ENCODE peak calls at places on chromosomes 7 and 10, in five cellular contexts. One of them, this sample, is unnamed.

GRCh38 chr7:116997972-116998371 is 44.7 kb downstream of the ST7 start:
- DNase-seq in ovary: no peak
- DNase-seq in chondrocyte: no peak
- DNase-seq in NB4: no peak
- DNase-seq in A172: no peak
- DNase-seq in this sample: no peak

GRCh38 chr7:152909683-152910544 is 150.4 kb downstream of the ACTR3B start:
- DNase-seq in ovary: no peak
- DNase-seq in chondrocyte: no peak
- DNase-seq in A172: no peak
- DNase-seq in NB4: no peak
- DNase-seq in this sample: no peak

GRCh38 chr10:44990302-44990655 is 10.4 kb upstream of the ZNF22 start:
- DNase-seq in ovary: peak; percentile 17
- DNase-seq in A172: no peak
- DNase-seq in NB4: no peak
- DNase-seq in chondrocyte: peak; percentile 55
- DNase-seq in this sample: peak; percentile 52

GRCh38 chr10:117830832-117831231 is 215.9 kb downstream of the RAB11FIP2 start:
- DNase-seq in NB4: no peak
- DNase-seq in ovary: no peak
- DNase-seq in A172: no peak
- DNase-seq in chondrocyte: no peak
- DNase-seq in this sample: peak; percentile 50

GRCh38 chr10:118698421-118698820 is 56.3 kb downstream of the CACUL1 start:
- DNase-seq in NB4: peak; percentile 78
- DNase-seq in A172: peak; percentile 93
- DNase-seq in chondrocyte: no peak
- DNase-seq in ovary: no peak
- DNase-seq in this sample: peak; percentile 46

GRCh38 chr7:94265456-94265855 is 129.2 kb upstream of the COL1A2 start:
- DNase-seq in ovary: no peak
- DNase-seq in A172: no peak
- DNase-seq in chondrocyte: no peak
- DNase-seq in NB4: no peak
- DNase-seq in this sample: no peak

GRCh38 chr10:68462536-68462935 is 9.2 kb downstream of the DNA2 start:
- DNase-seq in chondrocyte: no peak
- DNase-seq in NB4: no peak
- DNase-seq in ovary: no peak
- DNase-seq in A172: no peak
- DNase-seq in this sample: no peak

GRCh38 chr10:8403711-8404371 is 349.4 kb downstream of the GATA3 start:
- DNase-seq in ovary: no peak
- DNase-seq in A172: no peak
- DNase-seq in NB4: no peak
- DNase-seq in chondrocyte: no peak
- DNase-seq in this sample: no peak

GRCh38 chr10:62108768-62109430 is 159.7 kb downstream of the RTKN2 start:
- DNase-seq in ovary: no peak
- DNase-seq in chondrocyte: no peak
- DNase-seq in A172: no peak
- DNase-seq in NB4: no peak
- DNase-seq in this sample: no peak

GRCh38 chr7:97748482-97748881 is 16.6 kb downstream of the TAC1 start:
- DNase-seq in chondrocyte: no peak
- DNase-seq in A172: no peak
- DNase-seq in ovary: no peak
- DNase-seq in NB4: no peak
- DNase-seq in this sample: no peak

GRCh38 chr7:113410791-113411190 is 292.4 kb upstream of the SMIM30 start:
- DNase-seq in chondrocyte: no peak
- DNase-seq in A172: no peak
- DNase-seq in ovary: no peak
- DNase-seq in NB4: no peak
- DNase-seq in this sample: no peak

GRCh38 chr10:15168781-15169554 is 475 bp upstream of the NMT2 start:
- DNase-seq in A172: peak; percentile 74
- DNase-seq in ovary: peak; percentile 97
- DNase-seq in NB4: peak; percentile 87
- DNase-seq in chondrocyte: peak; percentile 96
- DNase-seq in this sample: peak; percentile 34

GRCh38 chr10:132450466-132450824 is 53.4 kb downstream of the PWWP2B start:
- DNase-seq in NB4: no peak
- DNase-seq in ovary: no peak
- DNase-seq in chondrocyte: no peak
- DNase-seq in A172: no peak
- DNase-seq in this sample: no peak

GRCh38 chr7:83947260-83947659 is 247.3 kb downstream of the SEMA3A start:
- DNase-seq in ovary: no peak
- DNase-seq in chondrocyte: no peak
- DNase-seq in NB4: peak; percentile 67
- DNase-seq in A172: peak; percentile 12
- DNase-seq in this sample: peak; percentile 52

GRCh38 chr10:66180651-66181318 is 745.1 kb upstream of the LRRTM3 start:
- DNase-seq in NB4: peak; percentile 74
- DNase-seq in ovary: no peak
- DNase-seq in chondrocyte: no peak
- DNase-seq in A172: peak; percentile 68
- DNase-seq in this sample: peak; percentile 58

GRCh38 chr7:104175336-104175984 is 32.4 kb downstream of the ORC5 start:
- DNase-seq in NB4: no peak
- DNase-seq in A172: no peak
- DNase-seq in ovary: no peak
- DNase-seq in chondrocyte: no peak
- DNase-seq in this sample: peak; percentile 28

GRCh38 chr7:39589323-39590111 is 23.3 kb downstream of the YAE1 start:
- DNase-seq in A172: peak; percentile 95
- DNase-seq in chondrocyte: no peak
- DNase-seq in NB4: peak; percentile 95
- DNase-seq in ovary: no peak
- DNase-seq in this sample: peak; percentile 94

GRCh38 chr10:69726850-69727249 is 74.9 kb upstream of the COL13A1 start:
- DNase-seq in chondrocyte: no peak
- DNase-seq in ovary: no peak
- DNase-seq in A172: no peak
- DNase-seq in NB4: no peak
- DNase-seq in this sample: no peak

GRCh38 chr7:1160665-1161010 is 642 bp upstream of the ZFAND2A start:
- DNase-seq in chondrocyte: no peak
- DNase-seq in NB4: no peak
- DNase-seq in ovary: no peak
- DNase-seq in A172: peak; percentile 19
- DNase-seq in this sample: no peak

GRCh38 chr10:24685958-24686540 is 37.6 kb downstream of the ARHGAP21 start:
- DNase-seq in ovary: no peak
- DNase-seq in NB4: no peak
- DNase-seq in chondrocyte: no peak
- DNase-seq in A172: peak; percentile 30
- DNase-seq in this sample: no peak

GRCh38 chr10:128457136-128457535 is 330.9 kb upstream of the MKI67 start:
- DNase-seq in A172: no peak
- DNase-seq in ovary: no peak
- DNase-seq in chondrocyte: no peak
- DNase-seq in NB4: no peak
- DNase-seq in this sample: no peak

GRCh38 chr7:19621740-19622139 is 87.1 kb downstream of the POLR1F start:
- DNase-seq in chondrocyte: no peak
- DNase-seq in NB4: no peak
- DNase-seq in ovary: no peak
- DNase-seq in A172: peak; percentile 48
- DNase-seq in this sample: no peak

GRCh38 chr7:147858421-147858820 is 732.1 kb upstream of the C7orf33 start:
- DNase-seq in NB4: no peak
- DNase-seq in ovary: no peak
- DNase-seq in A172: no peak
- DNase-seq in chondrocyte: no peak
- DNase-seq in this sample: no peak

GRCh38 chr10:33952692-33953360 is 618.4 kb upstream of the NRP1 start:
- DNase-seq in ovary: no peak
- DNase-seq in A172: peak; percentile 6
- DNase-seq in NB4: no peak
- DNase-seq in chondrocyte: no peak
- DNase-seq in this sample: no peak

GRCh38 chr10:82660205-82660604 is 785.2 kb downstream of the NRG3 start:
- DNase-seq in A172: peak; percentile 66
- DNase-seq in chondrocyte: no peak
- DNase-seq in ovary: no peak
- DNase-seq in NB4: no peak
- DNase-seq in this sample: no peak

GRCh38 chr10:49076741-49077521 is 38.4 kb downstream of the VSTM4 start:
- DNase-seq in A172: no peak
- DNase-seq in ovary: no peak
- DNase-seq in chondrocyte: no peak
- DNase-seq in NB4: no peak
- DNase-seq in this sample: peak; percentile 31

GRCh38 chr7:16559497-16560223 is 33.0 kb downstream of the LRRC72 start:
- DNase-seq in A172: no peak
- DNase-seq in NB4: peak; percentile 14
- DNase-seq in ovary: no peak
- DNase-seq in chondrocyte: no peak
- DNase-seq in this sample: no peak

GRCh38 chr10:17616403-17617030 is 657 bp downstream of the HACD1 start:
- DNase-seq in chondrocyte: no peak
- DNase-seq in A172: peak; percentile 57
- DNase-seq in NB4: peak; percentile 76
- DNase-seq in ovary: peak; percentile 52
- DNase-seq in this sample: peak; percentile 70

GRCh38 chr7:95772771-95773581 is 622 bp downstream of the DYNC1I1 start:
- DNase-seq in ovary: peak; percentile 49
- DNase-seq in chondrocyte: no peak
- DNase-seq in NB4: no peak
- DNase-seq in A172: peak; percentile 23
- DNase-seq in this sample: peak; percentile 17

GRCh38 chr10:124539935-124540641 is 78.5 kb downstream of the LHPP start:
- DNase-seq in chondrocyte: no peak
- DNase-seq in NB4: peak; percentile 69
- DNase-seq in A172: no peak
- DNase-seq in ovary: peak; percentile 81
- DNase-seq in this sample: peak; percentile 63

GRCh38 chr7:100190059-100190711 is 12.5 kb downstream of the STAG3 start:
- DNase-seq in chondrocyte: no peak
- DNase-seq in NB4: peak; percentile 66
- DNase-seq in A172: peak; percentile 42
- DNase-seq in ovary: no peak
- DNase-seq in this sample: peak; percentile 43

GRCh38 chr7:155483868-155484325 is 26.0 kb downstream of the EN2 start:
- DNase-seq in ovary: no peak
- DNase-seq in NB4: peak; percentile 45
- DNase-seq in chondrocyte: no peak
- DNase-seq in A172: no peak
- DNase-seq in this sample: no peak

GRCh38 chr10:88314362-88314761 is 268.8 kb downstream of the RNLS start:
- DNase-seq in ovary: no peak
- DNase-seq in chondrocyte: no peak
- DNase-seq in A172: no peak
- DNase-seq in NB4: no peak
- DNase-seq in this sample: no peak

GRCh38 chr10:74988787-74989574 is 122.5 kb upstream of the SAMD8 start:
- DNase-seq in chondrocyte: no peak
- DNase-seq in A172: no peak
- DNase-seq in NB4: no peak
- DNase-seq in ovary: no peak
- DNase-seq in this sample: no peak

GRCh38 chr7:158411232-158411950 is 176.2 kb downstream of the PTPRN2 start:
- DNase-seq in NB4: no peak
- DNase-seq in chondrocyte: peak; percentile 93
- DNase-seq in A172: no peak
- DNase-seq in ovary: no peak
- DNase-seq in this sample: no peak

This sample was measured in KBM-7.